ENCODE peak calls at places on chromosomes 5 and 9, in five cellular contexts. One of them, this sample, is unnamed.

GRCh38 chr5:170162631-170163321 is 57.1 kb downstream of the FOXI1 start:
- DNase-seq in T-helper 22 cell: no peak
- DNase-seq in SK-MEL-5: no peak
- DNase-seq in glutamatergic neuron: no peak
- DNase-seq in hypothalamus: no peak
- DNase-seq in this sample: no peak

GRCh38 chr5:83715316-83716060 is 5.2 kb downstream of the HAPLN1 start:
- DNase-seq in glutamatergic neuron: no peak
- DNase-seq in SK-MEL-5: no peak
- DNase-seq in T-helper 22 cell: no peak
- DNase-seq in hypothalamus: no peak
- DNase-seq in this sample: no peak

GRCh38 chr5:14050821-14051220 is 92.3 kb upstream of the TRIO start:
- DNase-seq in glutamatergic neuron: no peak
- DNase-seq in hypothalamus: no peak
- DNase-seq in T-helper 22 cell: no peak
- DNase-seq in SK-MEL-5: no peak
- DNase-seq in this sample: no peak

GRCh38 chr5:36640949-36641348 is 34.5 kb downstream of the SLC1A3 start:
- DNase-seq in SK-MEL-5: no peak
- DNase-seq in hypothalamus: no peak
- DNase-seq in T-helper 22 cell: no peak
- DNase-seq in glutamatergic neuron: no peak
- DNase-seq in this sample: no peak

GRCh38 chr5:131488463-131488862 is 146.6 kb downstream of the RAPGEF6 start:
- DNase-seq in glutamatergic neuron: no peak
- DNase-seq in SK-MEL-5: no peak
- DNase-seq in hypothalamus: no peak
- DNase-seq in T-helper 22 cell: no peak
- DNase-seq in this sample: no peak

GRCh38 chr5:153122416-153122815 is 368.1 kb upstream of the GRIA1 start:
- DNase-seq in T-helper 22 cell: no peak
- DNase-seq in hypothalamus: no peak
- DNase-seq in SK-MEL-5: no peak
- DNase-seq in glutamatergic neuron: no peak
- DNase-seq in this sample: no peak

GRCh38 chr5:15510092-15510491 is 10.1 kb downstream of the FBXL7 start:
- DNase-seq in hypothalamus: no peak
- DNase-seq in SK-MEL-5: no peak
- DNase-seq in T-helper 22 cell: no peak
- DNase-seq in glutamatergic neuron: no peak
- DNase-seq in this sample: no peak

GRCh38 chr9:33791117-33791516 is 4.2 kb upstream of the PRSS3 start:
- DNase-seq in SK-MEL-5: no peak
- DNase-seq in T-helper 22 cell: no peak
- DNase-seq in hypothalamus: no peak
- DNase-seq in glutamatergic neuron: no peak
- DNase-seq in this sample: no peak

GRCh38 chr5:32712463-32713395 is 1.6 kb downstream of the NPR3 start:
- DNase-seq in glutamatergic neuron: no peak
- DNase-seq in SK-MEL-5: no peak
- DNase-seq in hypothalamus: no peak
- DNase-seq in T-helper 22 cell: no peak
- DNase-seq in this sample: no peak

GRCh38 chr9:12880406-12881016 is 105.7 kb downstream of the LURAP1L start:
- DNase-seq in SK-MEL-5: peak
- DNase-seq in glutamatergic neuron: no peak
- DNase-seq in hypothalamus: no peak
- DNase-seq in T-helper 22 cell: no peak
- DNase-seq in this sample: no peak

GRCh38 chr5:45454114-45454513 is 242.1 kb downstream of the HCN1 start:
- DNase-seq in hypothalamus: no peak
- DNase-seq in T-helper 22 cell: no peak
- DNase-seq in SK-MEL-5: peak
- DNase-seq in glutamatergic neuron: no peak
- DNase-seq in this sample: no peak

GRCh38 chr9:33125871-33126822 is 41.0 kb downstream of the B4GALT1 start:
- DNase-seq in glutamatergic neuron: no peak
- DNase-seq in hypothalamus: no peak
- DNase-seq in SK-MEL-5: no peak
- DNase-seq in T-helper 22 cell: no peak
- DNase-seq in this sample: no peak

GRCh38 chr5:116554764-116555163 is 19.9 kb downstream of the SEMA6A start:
- DNase-seq in hypothalamus: no peak
- DNase-seq in T-helper 22 cell: no peak
- DNase-seq in SK-MEL-5: no peak
- DNase-seq in glutamatergic neuron: no peak
- DNase-seq in this sample: no peak

This sample was measured in tibial nerve.